ENCODE peak calls at places on chromosomes 7 and 10, in seven cellular contexts. One of them, this sample, is unnamed.

GRCh38 chr7:115775981-115776380 is 254.6 kb downstream of the TFEC start:
- DNase-seq in H7: no peak
- DNase-seq in ureter: no peak
- DNase-seq in cardiac fibroblast: no peak
- DNase-seq in OCI-LY7: no peak
- DNase-seq in EL: no peak
- DNase-seq in activated gamma-delta T cell treated with anti-CD3 and anti-CD28 coated beads, Interleukin-2, amount 50 U/mL, for 16 hours: no peak
- DNase-seq in this sample: no peak

GRCh38 chr7:98221611-98222532 is 10.6 kb downstream of the BHLHA15 start:
- DNase-seq in H7: peak; percentile 64
- DNase-seq in ureter: no peak
- DNase-seq in cardiac fibroblast: no peak
- DNase-seq in OCI-LY7: no peak
- DNase-seq in EL: no peak
- DNase-seq in activated gamma-delta T cell treated with anti-CD3 and anti-CD28 coated beads, Interleukin-2, amount 50 U/mL, for 16 hours: no peak
- DNase-seq in this sample: no peak

GRCh38 chr10:123380491-123381085 is 226.4 kb downstream of the BUB3 start:
- DNase-seq in H7: no peak
- DNase-seq in ureter: no peak
- DNase-seq in cardiac fibroblast: peak; percentile 43
- DNase-seq in OCI-LY7: no peak
- DNase-seq in EL: peak; percentile 4
- DNase-seq in activated gamma-delta T cell treated with anti-CD3 and anti-CD28 coated beads, Interleukin-2, amount 50 U/mL, for 16 hours: no peak
- DNase-seq in this sample: no peak

GRCh38 chr7:40720401-40720800 is 585.6 kb downstream of the SUGCT start:
- DNase-seq in H7: no peak
- DNase-seq in ureter: no peak
- DNase-seq in cardiac fibroblast: peak; percentile 71
- DNase-seq in OCI-LY7: no peak
- DNase-seq in EL: peak; percentile 40
- DNase-seq in activated gamma-delta T cell treated with anti-CD3 and anti-CD28 coated beads, Interleukin-2, amount 50 U/mL, for 16 hours: no peak
- DNase-seq in this sample: no peak

GRCh38 chr10:5659702-5660528 is 6.5 kb downstream of the ASB13 start:
- DNase-seq in H7: no peak
- DNase-seq in ureter: peak; percentile 77
- DNase-seq in cardiac fibroblast: peak; percentile 75
- DNase-seq in OCI-LY7: peak; percentile 83
- DNase-seq in EL: peak; percentile 74
- DNase-seq in activated gamma-delta T cell treated with anti-CD3 and anti-CD28 coated beads, Interleukin-2, amount 50 U/mL, for 16 hours: no peak
- DNase-seq in this sample: no peak

GRCh38 chr7:149624006-149624405 is 126.4 kb upstream of the ZNF746 start:
- DNase-seq in H7: peak; percentile 71
- DNase-seq in ureter: peak; percentile 53
- DNase-seq in cardiac fibroblast: no peak
- DNase-seq in OCI-LY7: peak; percentile 62
- DNase-seq in EL: peak; percentile 13
- DNase-seq in activated gamma-delta T cell treated with anti-CD3 and anti-CD28 coated beads, Interleukin-2, amount 50 U/mL, for 16 hours: peak; percentile 20
- DNase-seq in this sample: no peak

GRCh38 chr10:1203216-1203615 is 147.0 kb downstream of the WDR37 start:
- DNase-seq in H7: no peak
- DNase-seq in ureter: no peak
- DNase-seq in cardiac fibroblast: no peak
- DNase-seq in OCI-LY7: no peak
- DNase-seq in EL: no peak
- DNase-seq in activated gamma-delta T cell treated with anti-CD3 and anti-CD28 coated beads, Interleukin-2, amount 50 U/mL, for 16 hours: no peak
- DNase-seq in this sample: peak; percentile 83

GRCh38 chr10:33008499-33009243 is 50.6 kb upstream of the ITGB1 start:
- DNase-seq in H7: peak; percentile 47
- DNase-seq in ureter: peak; percentile 80
- DNase-seq in cardiac fibroblast: peak; percentile 94
- DNase-seq in OCI-LY7: peak; percentile 87
- DNase-seq in EL: peak; percentile 87
- DNase-seq in activated gamma-delta T cell treated with anti-CD3 and anti-CD28 coated beads, Interleukin-2, amount 50 U/mL, for 16 hours: peak; percentile 39
- DNase-seq in this sample: no peak

GRCh38 chr10:123146892-123147634 is 873 bp upstream of the HMX2 start:
- DNase-seq in H7: peak; percentile 26
- DNase-seq in ureter: no peak
- DNase-seq in cardiac fibroblast: no peak
- DNase-seq in OCI-LY7: no peak
- DNase-seq in EL: no peak
- DNase-seq in activated gamma-delta T cell treated with anti-CD3 and anti-CD28 coated beads, Interleukin-2, amount 50 U/mL, for 16 hours: no peak
- DNase-seq in this sample: no peak

GRCh38 chr10:81018898-81019890 is 481.5 kb downstream of the SH2D4B start:
- DNase-seq in H7: peak; percentile 30
- DNase-seq in ureter: peak; percentile 49
- DNase-seq in cardiac fibroblast: peak; percentile 68
- DNase-seq in OCI-LY7: peak; percentile 44
- DNase-seq in EL: peak; percentile 2
- DNase-seq in activated gamma-delta T cell treated with anti-CD3 and anti-CD28 coated beads, Interleukin-2, amount 50 U/mL, for 16 hours: no peak
- DNase-seq in this sample: no peak

GRCh38 chr10:102449321-102450123 is 1.8 kb downstream of the C10orf95 start:
- DNase-seq in H7: peak; percentile 76
- DNase-seq in ureter: peak; percentile 87
- DNase-seq in cardiac fibroblast: peak; percentile 47
- DNase-seq in OCI-LY7: peak; percentile 91
- DNase-seq in EL: peak; percentile 58
- DNase-seq in activated gamma-delta T cell treated with anti-CD3 and anti-CD28 coated beads, Interleukin-2, amount 50 U/mL, for 16 hours: peak; percentile 75
- DNase-seq in this sample: no peak

GRCh38 chr10:3961082-3961481 is 176.1 kb upstream of the KLF6 start:
- DNase-seq in H7: no peak
- DNase-seq in ureter: no peak
- DNase-seq in cardiac fibroblast: no peak
- DNase-seq in OCI-LY7: peak; percentile 2
- DNase-seq in EL: no peak
- DNase-seq in activated gamma-delta T cell treated with anti-CD3 and anti-CD28 coated beads, Interleukin-2, amount 50 U/mL, for 16 hours: peak; percentile 57
- DNase-seq in this sample: no peak

This sample was measured in osteocyte.